ENCODE peak calls at places on chromosome 5, in five cellular contexts. F is IMR-90; Z is OCI-LY7; P is mucosa of descending colon; C is naive thymus-derived CD4-positive, alpha-beta T cell. O is an unnamed sample.

GRCh38 chr5:147887925-147888324 is 9.4 kb downstream of the SCGB3A2 start:
- DNase-seq in F (peak), Z (no peak), C (no peak), P (no peak), O (no peak)

GRCh38 chr5:141547921-141548320 is 59.0 kb downstream of the PCDHGC5 start:
- DNase-seq in C (no peak), P (no peak), Z (no peak), F (no peak), O (no peak)

GRCh38 chr5:7876867-7877266 is 7.9 kb downstream of the MTRR start:
- DNase-seq in F (peak), P (no peak), Z (no peak), C (no peak), O (no peak)

GRCh38 chr5:86679529-86679928 is 61.8 kb downstream of the COX7C start:
- DNase-seq in Z (peak), P (peak), C (peak), F (peak), O (no peak)

GRCh38 chr5:65861830-65862241 is 64.5 kb upstream of the ERBIN start:
- DNase-seq in Z (no peak), P (no peak), F (peak), C (no peak), O (no peak)

GRCh38 chr5:56190500-56190899 is 42.6 kb downstream of the ANKRD55 start:
- DNase-seq in F (peak), C (peak), Z (no peak), P (peak), O (peak)

GRCh38 chr5:65906256-65906655 is 20.1 kb upstream of the ERBIN start:
- DNase-seq in Z (no peak), F (no peak), C (no peak), P (no peak), O (no peak)

GRCh38 chr5:74013222-74013621 is 387.2 kb downstream of the ARHGEF28 start:
- DNase-seq in P (no peak), F (no peak), C (no peak), Z (no peak), O (no peak)

GRCh38 chr5:176396330-176396729 is 7.8 kb downstream of the HIGD2A start:
- DNase-seq in Z (no peak), C (no peak), P (no peak), F (peak), O (no peak)

GRCh38 chr5:79521156-79521555 is 7.2 kb upstream of the HOMER1 start:
- DNase-seq in F (no peak), C (no peak), Z (no peak), P (no peak), O (no peak)

GRCh38 chr5:91419136-91419535 is 36.0 kb upstream of the ARRDC3 start:
- DNase-seq in Z (no peak), C (no peak), P (no peak), F (no peak), O (no peak)

GRCh38 chr5:75623846-75624245 is 12.6 kb downstream of the ANKDD1B start:
- DNase-seq in Z (no peak), C (no peak), P (no peak), F (peak), O (no peak)

GRCh38 chr5:138102454-138103320 is 18.9 kb downstream of the WNT8A start:
- DNase-seq in P (no peak), Z (peak), C (no peak), F (no peak), O (no peak)

GRCh38 chr5:130528474-130528873 is 624.2 kb downstream of the CHSY3 start:
- DNase-seq in P (no peak), F (no peak), C (no peak), Z (no peak), O (no peak)

GRCh38 chr5:139745121-139745799 is 50.3 kb upstream of the PSD2 start:
- DNase-seq in Z (no peak), C (no peak), F (peak), P (no peak), O (no peak)

GRCh38 chr5:173771743-173772406 is 116.3 kb upstream of the CPEB4 start:
- DNase-seq in Z (no peak), F (no peak), C (no peak), P (no peak), O (no peak)

GRCh38 chr5:127536687-127537086 is 19.2 kb downstream of the PRRC1 start:
- DNase-seq in C (no peak), Z (peak), P (no peak), F (peak), O (no peak)

GRCh38 chr5:35285435-35285834 is 55.1 kb upstream of the PRLR start:
- DNase-seq in F (no peak), P (no peak), C (no peak), Z (no peak), O (no peak)

GRCh38 chr5:80204808-80205614 is 50.8 kb downstream of the SERINC5 start:
- DNase-seq in P (peak), Z (peak), C (peak), F (peak), O (no peak)

GRCh38 chr5:94505327-94506080 is 112.9 kb downstream of the KIAA0825 start:
- DNase-seq in Z (no peak), C (no peak), P (no peak), F (no peak), O (no peak)

GRCh38 chr5:65334077-65334476 is 147.6 kb downstream of the ADAMTS6 start:
- DNase-seq in F (no peak), Z (no peak), P (peak), C (no peak), O (no peak)

DNA sequence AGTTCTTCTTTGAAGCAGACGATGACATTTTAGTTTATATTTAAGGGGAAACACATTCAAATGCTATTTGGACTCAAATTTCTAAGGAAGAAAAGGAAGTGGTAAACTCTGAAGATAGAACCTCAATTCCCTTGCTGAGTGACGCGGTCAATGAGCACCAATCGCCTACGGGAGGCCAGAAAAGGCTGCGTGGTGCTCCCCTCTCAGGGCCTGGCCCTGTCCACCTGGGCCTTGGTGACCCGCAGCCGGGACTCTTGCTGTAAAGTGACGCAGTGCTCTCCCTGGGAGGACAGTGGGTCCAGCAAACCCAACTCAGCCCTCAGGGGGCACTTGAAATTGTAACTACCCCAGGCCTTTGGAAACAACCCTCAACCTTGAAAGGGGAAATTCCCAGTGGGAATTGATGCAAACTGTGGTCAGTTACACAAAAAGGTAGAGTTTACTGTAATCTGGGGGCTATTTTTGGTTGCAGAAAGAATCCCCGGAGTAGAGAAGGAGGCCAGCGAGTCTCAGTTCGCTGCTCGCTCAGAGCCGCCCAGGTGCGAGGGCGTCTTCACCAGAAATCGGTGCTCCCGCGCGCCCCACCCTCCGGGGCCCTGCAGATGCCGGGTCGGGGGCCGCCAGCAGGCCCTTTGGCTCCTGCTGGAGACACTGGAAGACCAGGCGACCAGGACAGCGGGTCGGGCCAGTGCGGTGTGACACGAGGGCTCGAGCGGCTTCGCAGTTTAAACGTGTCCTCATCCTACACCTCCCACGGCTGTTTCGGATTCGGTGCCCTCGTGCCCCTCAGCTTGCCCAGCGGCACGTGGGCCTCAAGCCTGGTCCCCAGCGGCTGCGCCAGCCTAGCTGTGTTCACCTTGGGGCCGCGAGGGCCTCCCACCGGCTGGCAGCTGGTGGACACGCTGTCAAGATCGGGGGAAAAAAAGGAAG is 1.4 kb upstream of the ANKRD33B start:
- DNase-seq in C (no peak), Z (peak), F (peak), P (no peak), O (no peak)
- H3K4me3 ChIP-seq in C (no peak), Z (peak), F (no peak), P (no peak), O (peak)

GRCh38 chr5:72296251-72296650 is 23.8 kb downstream of the MRPS27 start:
- DNase-seq in C (no peak), F (no peak), Z (peak), P (no peak), O (no peak)
- H3K4me3 ChIP-seq in C (no peak), F (no peak), Z (peak), P (no peak), O (no peak)

GRCh38 chr5:150781706-150782614 is 3.4 kb downstream of the SMIM3 start:
- DNase-seq in C (no peak), F (peak), P (peak), Z (no peak), O (no peak)
- H3K4me3 ChIP-seq in C (no peak), F (peak), P (no peak), Z (no peak), O (no peak)

GRCh38 chr5:39076757-39077475 is 2.7 kb upstream of the RICTOR start:
- DNase-seq in P (no peak), Z (peak), C (no peak), F (peak), O (no peak)
- H3K4me3 ChIP-seq in P (no peak), Z (no peak), C (no peak), F (no peak), O (no peak)

DNA sequence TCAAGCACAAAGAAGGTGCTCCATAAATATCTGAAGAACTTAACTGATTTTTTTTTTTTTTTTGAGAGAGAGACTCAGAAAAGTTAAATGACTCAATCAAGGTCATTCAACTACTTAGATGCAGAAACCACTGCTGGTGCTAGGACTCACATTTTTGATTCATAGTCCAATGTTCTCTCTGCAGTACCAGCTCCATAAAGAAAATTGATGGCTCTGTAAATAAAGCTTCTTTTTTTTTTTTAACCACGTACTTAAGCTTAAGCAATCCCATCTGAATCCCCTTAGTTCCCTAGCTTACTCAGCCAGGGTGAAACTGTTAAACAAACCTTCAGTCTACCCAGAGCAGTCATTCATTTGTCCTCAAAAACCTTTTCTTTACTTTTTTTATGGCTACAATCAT is 657.0 kb upstream of the WWC1 start:
- DNase-seq in C (no peak), F (peak), Z (no peak), P (no peak), O (no peak)
- H3K4me3 ChIP-seq in C (no peak), F (no peak), Z (no peak), P (no peak), O (no peak)

DNA sequence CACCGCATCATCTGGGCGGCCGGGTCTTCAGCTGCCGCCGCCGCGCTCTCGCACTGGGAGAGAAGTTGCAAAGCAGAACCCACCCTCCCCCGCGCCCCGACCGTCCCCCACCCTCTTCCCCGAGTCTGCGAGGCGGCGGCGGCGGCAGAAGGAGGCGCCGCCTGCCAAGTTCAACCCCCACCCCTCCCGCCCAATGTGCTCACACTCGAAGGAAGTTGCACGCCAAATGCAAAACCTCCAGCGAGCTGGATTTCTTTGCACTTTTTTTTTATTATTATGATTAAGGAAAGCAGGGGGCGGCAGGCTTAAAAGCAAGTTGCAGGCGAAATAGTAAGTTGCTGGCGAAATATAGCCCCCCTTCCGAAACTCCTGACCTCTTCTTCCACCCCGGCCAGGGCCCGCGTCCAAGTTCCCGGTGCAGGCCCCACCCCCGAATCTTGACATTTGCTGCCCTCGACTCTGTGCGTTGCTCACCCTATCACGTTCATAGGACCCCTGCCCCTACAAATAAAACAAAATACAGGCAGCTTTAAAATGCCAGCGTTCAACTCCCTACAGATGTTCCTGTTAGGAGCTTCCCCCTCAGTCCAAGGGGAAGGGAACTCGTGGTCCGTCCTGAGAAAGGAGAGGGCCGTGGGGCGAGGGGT is 1.1 kb upstream of the NR3C1 start:
- DNase-seq in P (peak), F (peak), C (peak), Z (peak), O (peak)
- H3K4me3 ChIP-seq in P (peak), F (peak), C (peak), Z (peak), O (peak)

GRCh38 chr5:50415912-50416311 is 25.2 kb downstream of the EMB start:
- DNase-seq in P (no peak), C (peak), Z (peak), F (no peak), O (no peak)
- H3K4me3 ChIP-seq in P (no peak), C (no peak), Z (peak), F (no peak), O (no peak)

GRCh38 chr5:502325-503079 is 21.7 kb downstream of the SLC9A3 start:
- DNase-seq in C (no peak), P (no peak), Z (no peak), F (no peak), O (no peak)

GRCh38 chr5:501833-502184 is 22.4 kb downstream of the SLC9A3 start:
- DNase-seq in C (no peak), F (no peak), P (no peak), Z (no peak), O (no peak)

GRCh38 chr5:501040-501832 is 23.0 kb downstream of the SLC9A3 start:
- DNase-seq in Z (no peak), C (no peak), F (no peak), P (no peak), O (no peak)

GRCh38 chr5:499233-500209 is 24.7 kb downstream of the SLC9A3 start:
- DNase-seq in F (no peak), C (no peak), Z (no peak), P (no peak), O (no peak)

DNA sequence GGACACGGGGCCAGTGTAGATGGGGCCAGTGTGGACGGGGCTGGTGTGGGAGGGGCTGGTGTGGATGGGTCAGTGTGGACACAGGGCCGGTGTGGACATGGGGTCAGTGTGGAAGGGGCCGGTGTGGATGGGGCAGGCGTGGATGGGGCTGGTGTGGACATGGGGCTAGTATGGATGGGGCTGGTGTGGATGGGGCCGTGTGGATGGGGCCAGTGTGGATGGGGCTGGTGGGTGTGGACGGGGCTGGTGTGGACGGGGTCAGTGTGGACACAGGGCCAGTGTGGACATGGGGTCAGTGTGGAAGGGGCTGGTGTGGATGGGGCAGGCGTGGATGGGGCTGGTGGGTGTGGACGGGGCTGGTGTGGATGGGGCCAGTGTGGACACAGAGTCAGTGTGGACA is 23.8 kb downstream of the SLC9A3 start:
- DNase-seq in F (no peak), Z (no peak), C (no peak), P (no peak), O (no peak)
- H3K4me3 ChIP-seq in F (no peak), Z (no peak), C (no peak), P (no peak), O (no peak)

GRCh38 chr5:177430146-177430951 is 3.9 kb downstream of the GRK6 start:
- DNase-seq in P (no peak), C (no peak), Z (peak), F (no peak), O (no peak)
- H3K4me3 ChIP-seq in P (no peak), C (peak), Z (peak), F (no peak), O (peak)